ENCODE peak calls at places on chromosome 14, in ten cellular contexts. R is NCI-H510A treated with DMSO at 0.1 percent for 48 hours, P is astrocyte of the cerebellum, F is brain microvascular endothelial cell, N is AG04449, O is aorta, M is tibial nerve, J is ELF-1, U is COLO829, I is dorsolateral prefrontal cortex. D is an unnamed sample.

GRCh38 chr14:39265741-39266588 is 32.2 kb downstream of the MIA2 start:
- DNase-seq in R (peak), P (no peak), F (peak), N (no peak), O (no peak), M (no peak), J (no peak), U (no peak), I (no peak), D (no peak)

GRCh38 chr14:26394114-26394855 is 203.5 kb downstream of the NOVA1 start:
- DNase-seq in R (peak), P (peak), F (no peak), N (no peak), O (no peak), M (no peak), J (peak), U (no peak), I (no peak), D (no peak)

GRCh38 chr14:64119535-64119934 is 174.6 kb downstream of the ESR2 start:
- DNase-seq in R (no peak), P (no peak), F (peak), N (no peak), O (no peak), M (no peak), J (no peak), U (no peak), I (no peak), D (no peak)

GRCh38 chr14:35861204-35861868 is 35.2 kb downstream of the BRMS1L start:
- DNase-seq in R (no peak), P (no peak), F (no peak), N (no peak), O (no peak), M (no peak), J (no peak), U (no peak), I (no peak), D (no peak)

GRCh38 chr14:88325883-88326282 is 2.8 kb upstream of the KCNK10 start:
- DNase-seq in R (no peak), P (no peak), F (no peak), N (no peak), O (no peak), M (no peak), J (no peak), U (no peak), I (no peak), D (no peak)

GRCh38 chr14:63952933-63953437 is 100.2 kb downstream of the SYNE2 start:
- DNase-seq in R (no peak), P (no peak), F (no peak), N (peak), O (no peak), M (no peak), J (no peak), U (peak), I (no peak), D (no peak)

GRCh38 chr14:24971255-24971654 is 78.7 kb downstream of the STXBP6 start:
- DNase-seq in R (no peak), P (no peak), F (no peak), N (no peak), O (no peak), M (no peak), J (no peak), U (no peak), I (no peak), D (no peak)

GRCh38 chr14:47674546-47675238 is 713 bp downstream of the MDGA2 start:
- DNase-seq in R (no peak), P (no peak), F (no peak), N (no peak), O (peak), M (no peak), J (peak), U (no peak), I (no peak), D (no peak)

GRCh38 chr14:88323520-88324199 is 591 bp upstream of the KCNK10 start:
- DNase-seq in R (peak), P (no peak), F (no peak), N (no peak), O (no peak), M (no peak), J (peak), U (no peak), I (no peak), D (no peak)

GRCh38 chr14:34224221-34224620 is 237.8 kb downstream of the SPTSSA start:
- DNase-seq in R (peak), P (no peak), F (no peak), N (no peak), O (no peak), M (no peak), J (no peak), U (no peak), I (no peak), D (no peak)

GRCh38 chr14:99675381-99675835 is 8.7 kb upstream of the CYP46A1 start:
- DNase-seq in R (no peak), P (no peak), F (no peak), N (no peak), O (peak), M (no peak), J (no peak), U (no peak), I (no peak), D (no peak)

GRCh38 chr14:79379266-79379665 is 832.0 kb downstream of the DIO2 start:
- DNase-seq in R (no peak), P (no peak), F (no peak), N (no peak), O (no peak), M (no peak), J (no peak), U (no peak), I (no peak), D (no peak)

GRCh38 chr14:55071870-55072640 is 20.6 kb downstream of the MAPK1IP1L start:
- DNase-seq in R (no peak), P (peak), F (peak), N (peak), O (no peak), M (no peak), J (no peak), U (no peak), I (peak), D (peak)

GRCh38 chr14:68685419-68686211 is 107.3 kb downstream of the ZFP36L1 start:
- DNase-seq in R (peak), P (no peak), F (peak), N (no peak), O (no peak), M (no peak), J (peak), U (no peak), I (no peak), D (peak)

GRCh38 chr14:104659764-104660523 is 29.5 kb upstream of the INF2 start:
- DNase-seq in R (no peak), P (no peak), F (no peak), N (no peak), O (peak), M (no peak), J (no peak), U (no peak), I (no peak), D (no peak)

GRCh38 chr14:106372870-106373657 is 846.7 kb downstream of the TMEM121 start:
- DNase-seq in R (peak), P (no peak), F (no peak), N (no peak), O (peak), M (no peak), J (peak), U (peak), I (no peak), D (no peak)

GRCh38 chr14:102063092-102063807 is 23.6 kb downstream of the HSP90AA1 start:
- DNase-seq in R (peak), P (peak), F (peak), N (peak), O (peak), M (peak), J (peak), U (peak), I (no peak), D (no peak)

GRCh38 chr14:88793259-88793625 is 489 bp upstream of the EML5 start:
- DNase-seq in R (no peak), P (no peak), F (no peak), N (no peak), O (no peak), M (no peak), J (no peak), U (no peak), I (no peak), D (no peak)

GRCh38 chr14:94601961-94602391 is 10.2 kb upstream of the SERPINA3 start:
- DNase-seq in R (no peak), P (peak), F (peak), N (peak), O (peak), M (peak), J (peak), U (peak), I (peak), D (peak)

GRCh38 chr14:68458253-68458652 is 334.6 kb downstream of the ZFP36L1 start:
- DNase-seq in R (no peak), P (no peak), F (no peak), N (no peak), O (no peak), M (no peak), J (no peak), U (no peak), I (no peak), D (no peak)

GRCh38 chr14:95156765-95157194 is 549 bp downstream of the DICER1 start:
- DNase-seq in R (peak), P (no peak), F (no peak), N (no peak), O (peak), M (no peak), J (no peak), U (no peak), I (no peak), D (no peak)

D was measured in non-pigmented ciliary epithelial cell.